ENCODE peak calls at places on chromosomes 3 and 15, in six cellular contexts. A is WERI-Rb-1; I is caudate nucleus; X is effector memory CD4-positive, alpha-beta T cell; T is fibroblast of lung; B is SJSA1. F is an unnamed sample.

GRCh38 chr3:154430014-154430413 is at the start of gene GPR149:
- DNase-seq in X (no peak), A (peak), T (no peak), B (no peak), I (peak), F (no peak)

GRCh38 chr3:79018671-79019136 is 749.1 kb downstream of the ROBO1 start:
- DNase-seq in B (peak), I (peak), X (no peak), A (peak), T (peak), F (peak)

GRCh38 chr3:22977042-22977441 is 226.1 kb upstream of the UBE2E2 start:
- DNase-seq in A (no peak), X (no peak), I (no peak), T (no peak), B (no peak), F (no peak)

GRCh38 chr3:190911382-190911781 is 48.9 kb upstream of the GMNC start:
- DNase-seq in T (no peak), B (no peak), I (no peak), X (no peak), A (no peak), F (no peak)

GRCh38 chr3:8509961-8510360 is 8.3 kb downstream of the LMCD1 start:
- DNase-seq in B (peak), X (no peak), A (no peak), T (peak), I (no peak), F (no peak)

GRCh38 chr15:90259524-90259923 is 5.9 kb upstream of the NGRN start:
- DNase-seq in B (no peak), A (no peak), T (no peak), I (no peak), X (no peak), F (no peak)

GRCh38 chr15:57031605-57032004 is 113.2 kb downstream of the TCF12 start:
- DNase-seq in I (peak), X (no peak), B (no peak), A (no peak), T (peak), F (no peak)

GRCh38 chr15:52417501-52417900 is 111.2 kb downstream of the MYO5A start:
- DNase-seq in B (no peak), X (no peak), A (no peak), T (peak), I (no peak), F (no peak)

GRCh38 chr3:170226426-170226960 is 4.3 kb downstream of the PRKCI start:
- DNase-seq in X (no peak), A (no peak), T (peak), B (no peak), I (no peak), F (no peak)

GRCh38 chr3:114451051-114451451 is 157.2 kb downstream of the TIGIT start:
- DNase-seq in X (no peak), I (no peak), A (no peak), T (peak), B (no peak), F (no peak)

GRCh38 chr3:150286390-150287147 is 121.5 kb upstream of the TSC22D2 start:
- DNase-seq in I (no peak), X (peak), T (peak), A (peak), B (no peak), F (peak)

GRCh38 chr3:183664913-183665381 is 29.5 kb downstream of the KLHL24 start:
- DNase-seq in T (peak), X (no peak), A (no peak), B (peak), I (no peak), F (no peak)

GRCh38 chr3:122100591-122101491 is 45.7 kb downstream of the CD86 start:
- DNase-seq in T (no peak), B (no peak), A (no peak), X (peak), I (no peak), F (no peak)

GRCh38 chr15:81298606-81299005 is 25.3 kb downstream of the STARD5 start:
- DNase-seq in T (no peak), A (no peak), X (no peak), B (no peak), I (no peak), F (no peak)

GRCh38 chr3:64157150-64158035 is 67.9 kb downstream of the PRICKLE2 start:
- DNase-seq in X (no peak), B (no peak), A (no peak), I (no peak), T (no peak), F (no peak)

GRCh38 chr3:128273116-128273840 is 120.0 kb downstream of the EEFSEC start:
- DNase-seq in A (no peak), T (no peak), B (no peak), I (no peak), X (no peak), F (no peak)

GRCh38 chr3:181713673-181714270 is 2.0 kb downstream of the SOX2 start:
- DNase-seq in T (no peak), X (no peak), B (no peak), A (no peak), I (no peak), F (no peak)

GRCh38 chr3:181713300-181713647 is 1.5 kb downstream of the SOX2 start:
- DNase-seq in T (no peak), X (no peak), A (no peak), I (no peak), B (no peak), F (no peak)

GRCh38 chr3:181716916-181717315 is 5.2 kb downstream of the SOX2 start:
- DNase-seq in B (no peak), X (no peak), T (no peak), A (no peak), I (no peak), F (no peak)

GRCh38 chr3:181717505-181717904 is 5.8 kb downstream of the SOX2 start:
- DNase-seq in A (no peak), B (no peak), X (no peak), T (no peak), I (no peak), F (no peak)

DNA sequence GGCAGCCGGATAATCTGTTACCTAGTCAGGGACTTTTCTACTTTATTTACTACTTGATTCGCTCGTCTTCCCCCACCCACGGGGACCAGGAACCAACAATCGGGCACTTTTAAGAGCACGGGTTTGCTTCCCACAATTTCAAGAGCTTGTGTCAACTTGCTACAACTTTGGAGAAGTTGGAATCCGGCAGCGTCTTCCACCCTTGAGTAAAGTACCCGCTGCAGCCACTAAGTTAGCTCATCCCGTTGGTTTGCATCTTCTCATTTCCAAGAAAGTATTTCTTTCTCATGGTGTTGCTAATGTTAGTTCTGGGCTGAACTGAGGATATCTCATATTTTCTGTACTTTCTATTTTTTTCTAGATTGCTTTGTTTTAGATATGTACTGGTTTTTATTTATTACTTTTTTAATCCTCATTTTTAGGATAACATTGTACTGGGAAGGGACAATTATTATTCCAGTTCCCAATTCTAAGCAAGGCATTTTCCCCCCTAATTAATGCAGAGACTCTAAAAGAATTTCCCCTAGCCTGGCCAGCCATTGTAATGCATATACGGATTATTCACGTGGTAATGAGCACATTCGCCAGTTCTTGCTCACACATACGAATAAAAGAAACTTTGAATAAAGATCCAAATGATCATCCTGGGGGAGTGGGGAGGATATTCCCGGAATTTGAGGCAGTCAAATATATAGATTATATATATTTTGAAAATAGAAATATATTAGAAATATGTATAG is 4.0 kb downstream of the SOX2 start:
- DNase-seq in B (no peak), A (no peak), X (no peak), T (no peak), I (no peak), F (no peak)
- H3K27ac ChIP-seq in B (peak), A (no peak), X (no peak), T (no peak), I (peak), F (no peak)

GRCh38 chr3:188900421-188900941 is 271.3 kb upstream of the TPRG1 start:
- DNase-seq in X (no peak), I (no peak), T (peak), B (no peak), A (no peak), F (no peak)

GRCh38 chr3:188904670-188905069 is 267.1 kb upstream of the TPRG1 start:
- DNase-seq in B (no peak), T (peak), X (no peak), A (no peak), I (no peak), F (no peak)

GRCh38 chr3:188901671-188902331 is 270.0 kb upstream of the TPRG1 start:
- DNase-seq in I (no peak), B (no peak), X (no peak), T (no peak), A (no peak), F (no peak)

GRCh38 chr3:188899887-188900286 is 271.9 kb upstream of the TPRG1 start:
- DNase-seq in A (no peak), B (no peak), X (no peak), I (no peak), T (no peak), F (no peak)

DNA sequence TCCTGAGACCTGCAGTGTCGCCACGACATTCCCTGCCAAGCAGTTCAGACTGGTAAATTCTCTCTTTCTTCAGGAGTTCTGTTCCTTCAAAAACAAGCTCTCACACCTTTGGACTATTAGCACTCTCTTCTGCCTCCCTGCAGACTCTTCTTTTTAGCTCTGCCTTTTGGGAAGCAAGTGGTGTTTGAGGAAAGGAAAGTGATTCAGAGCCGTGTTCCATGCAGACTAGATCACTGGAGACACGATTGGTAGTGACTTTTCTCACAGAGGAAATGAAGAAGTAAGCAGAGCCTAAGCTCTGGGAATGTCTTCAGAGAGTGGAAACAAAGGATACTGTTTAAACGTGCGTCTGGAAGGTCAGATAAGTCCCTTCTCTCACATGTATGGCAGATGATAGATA is 270.6 kb upstream of the TPRG1 start:
- DNase-seq in B (no peak), A (no peak), I (no peak), X (no peak), T (peak), F (no peak)
- H3K27ac ChIP-seq in B (peak), A (no peak), I (no peak), X (no peak), T (no peak), F (peak)

DNA sequence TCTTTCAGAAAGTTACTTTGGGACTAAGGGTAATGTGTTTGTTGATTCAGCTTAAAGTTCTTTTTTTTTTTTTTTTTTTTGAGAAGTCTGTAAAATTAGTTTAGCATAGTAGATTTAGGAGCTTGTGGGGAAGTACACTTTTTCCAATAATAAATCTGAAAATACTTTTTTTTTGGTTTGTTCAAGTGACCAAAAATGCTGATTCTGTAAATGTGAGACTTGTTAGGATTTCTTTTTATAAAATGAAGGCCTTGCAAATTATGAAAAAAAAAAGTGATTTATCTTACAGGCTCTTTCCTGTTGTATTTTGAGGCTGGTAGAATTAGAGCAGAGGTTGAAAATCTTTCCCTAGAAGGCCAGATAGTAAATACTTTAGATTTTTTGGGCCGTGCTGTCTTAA is 7.6 kb downstream of the OXNAD1 start:
- DNase-seq in X (no peak), B (no peak), T (no peak), I (no peak), A (no peak), F (no peak)
- H3K27ac ChIP-seq in X (no peak), B (no peak), T (no peak), I (no peak), A (no peak), F (no peak)

GRCh38 chr3:117548600-117548999 is 839.0 kb downstream of the TUSC7 start:
- DNase-seq in A (no peak), B (no peak), X (no peak), T (peak), I (no peak), F (no peak)

GRCh38 chr3:117549716-117550115 is 840.1 kb downstream of the TUSC7 start:
- DNase-seq in X (no peak), B (no peak), I (no peak), A (no peak), T (peak), F (no peak)

GRCh38 chr3:117553461-117553860 is 843.9 kb downstream of the TUSC7 start:
- DNase-seq in T (peak), B (no peak), X (no peak), I (no peak), A (no peak), F (no peak)

GRCh38 chr3:117545484-117545883 is 835.9 kb downstream of the TUSC7 start:
- DNase-seq in T (no peak), X (no peak), B (no peak), A (no peak), I (no peak), F (no peak)

GRCh38 chr3:117547956-117548550 is 838.5 kb downstream of the TUSC7 start:
- DNase-seq in I (no peak), T (peak), X (no peak), B (no peak), A (no peak), F (no peak)
- H3K27ac ChIP-seq in I (no peak), T (no peak), X (no peak), B (no peak), A (no peak), F (no peak)

DNA sequence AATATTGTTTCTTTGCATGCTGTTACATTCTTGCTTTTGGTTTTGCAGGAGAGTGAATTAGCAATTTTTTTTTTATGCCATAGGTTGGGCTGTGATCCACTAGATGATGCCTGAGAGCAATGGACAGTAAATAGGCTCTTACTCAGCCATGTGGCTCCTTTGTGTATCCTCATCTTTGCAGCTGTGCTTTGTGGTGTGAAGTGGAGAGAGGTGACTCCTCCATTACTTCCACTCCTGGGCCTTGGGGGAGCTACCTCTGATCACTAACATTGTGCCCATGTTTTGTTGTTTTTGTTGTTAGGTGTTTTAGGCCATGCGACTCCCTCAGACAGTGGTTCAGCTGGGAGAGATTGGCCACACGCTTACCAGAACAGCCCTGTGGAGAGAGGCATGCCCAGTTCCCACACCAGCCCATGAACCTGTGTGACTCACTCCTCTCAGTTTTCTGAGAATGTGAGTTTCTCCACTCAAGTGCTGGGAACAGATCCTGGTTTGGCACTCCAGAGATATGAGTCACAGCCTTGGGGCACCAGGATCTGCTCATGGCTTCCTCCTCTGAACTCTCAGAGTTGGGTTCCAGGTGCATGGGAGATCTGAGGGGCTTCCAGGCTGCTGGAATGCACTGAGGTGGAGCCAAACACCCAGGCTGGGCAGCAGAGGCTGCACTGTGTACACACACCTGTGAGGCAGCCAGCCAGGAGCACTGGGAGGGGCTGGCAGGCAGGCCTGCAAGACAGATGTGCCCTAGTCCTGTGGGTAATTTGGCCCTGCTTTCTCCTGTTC is 785.3 kb downstream of the ROBO2 start:
- DNase-seq in A (no peak), I (no peak), B (peak), X (no peak), T (peak), F (no peak)
- H3K27ac ChIP-seq in A (no peak), I (no peak), B (no peak), X (no peak), T (no peak), F (no peak)

GRCh38 chr3:53084310-53085001 is 38.6 kb upstream of the SFMBT1 start:
- DNase-seq in X (no peak), B (no peak), T (no peak), A (no peak), I (peak), F (peak)
- H3K27ac ChIP-seq in X (no peak), B (no peak), T (no peak), A (no peak), I (no peak), F (peak)

GRCh38 chr3:14522129-14522691 is 17.9 kb downstream of the GRIP2 start:
- DNase-seq in X (no peak), I (no peak), A (peak), B (no peak), T (no peak), F (no peak)
- H3K27ac ChIP-seq in X (no peak), I (no peak), A (no peak), B (no peak), T (no peak), F (no peak)

GRCh38 chr3:195160257-195160898 is 110.6 kb downstream of the XXYLT1 start:
- DNase-seq in T (peak), A (no peak), X (no peak), B (no peak), I (no peak), F (no peak)
- H3K27ac ChIP-seq in T (peak), A (no peak), X (no peak), B (no peak), I (no peak), F (peak)

DNA sequence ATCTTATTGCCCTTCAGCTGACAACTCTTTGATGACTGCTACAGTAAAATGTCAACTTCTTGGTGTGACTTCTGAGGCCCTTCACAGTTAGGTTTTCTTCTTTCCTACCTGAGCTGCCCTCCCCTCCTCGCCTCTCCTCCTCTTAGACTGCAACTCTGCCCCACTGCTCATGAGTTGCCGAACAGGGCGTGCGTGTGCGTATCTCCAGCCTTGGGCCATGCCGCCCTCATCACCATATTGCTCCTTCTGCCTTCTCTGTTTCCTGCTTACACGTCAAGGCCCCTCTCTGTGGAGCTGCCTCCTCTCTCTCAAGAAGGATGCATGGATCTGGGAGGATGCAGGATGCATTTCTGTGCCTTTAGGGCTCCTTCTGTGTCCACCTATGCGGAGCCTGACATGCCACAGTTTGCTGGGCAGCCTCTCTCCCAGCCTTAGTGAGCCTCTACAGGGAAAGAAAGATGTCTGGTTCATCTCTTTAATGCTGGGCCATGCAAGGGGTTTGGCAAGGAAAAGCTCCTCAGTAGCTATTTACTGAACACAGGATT is 205.9 kb downstream of the RPLP1 start:
- DNase-seq in X (no peak), A (no peak), I (no peak), B (peak), T (no peak), F (no peak)
- H3K27ac ChIP-seq in X (no peak), A (no peak), I (no peak), B (no peak), T (no peak), F (no peak)

F was measured in body of pancreas.